ENCODE peak calls at places on chromosomes 3 and 15, in eight cellular contexts. N, D, O, J, L, Z, V and K are unnamed samples.

GRCh38 chr3:18501679-18502343 is 76.7 kb upstream of the SATB1 start:
- DNase-seq in N (no peak), D (no peak), O (no peak), J (no peak), L (no peak), Z (no peak), V (no peak), K (no peak)

GRCh38 chr15:24684313-24684712 is 8.7 kb downstream of the NPAP1 start:
- DNase-seq in N (no peak), D (no peak), O (no peak), J (no peak), L (no peak), Z (no peak), V (no peak), K (no peak)

GRCh38 chr15:28002136-28002861 is 96.8 kb downstream of the OCA2 start:
- DNase-seq in N (no peak), D (no peak), O (no peak), J (no peak), L (no peak), Z (no peak), V (no peak), K (no peak)

GRCh38 chr3:132538072-132538471 is 59.0 kb upstream of the ACKR4 start:
- DNase-seq in N (no peak), D (no peak), O (no peak), J (no peak), L (no peak), Z (no peak), V (no peak), K (no peak)

GRCh38 chr3:12584091-12584490 is 27.2 kb downstream of the MKRN2 start:
- DNase-seq in N (no peak), D (no peak), O (no peak), J (no peak), L (no peak), Z (no peak), V (no peak), K (no peak)

GRCh38 chr15:70323111-70323851 is 225.6 kb upstream of the TLE3 start:
- DNase-seq in N (peak), D (no peak), O (no peak), J (peak), L (peak), Z (no peak), V (no peak), K (no peak)

GRCh38 chr3:33417051-33417673 is 23.0 kb downstream of the UBP1 start:
- DNase-seq in N (no peak), D (no peak), O (no peak), J (no peak), L (no peak), Z (no peak), V (no peak), K (no peak)

GRCh38 chr3:59566481-59566975 is 516.7 kb upstream of the CFAP20DC start:
- DNase-seq in N (no peak), D (no peak), O (no peak), J (no peak), L (no peak), Z (no peak), V (no peak), K (no peak)

GRCh38 chr3:63351159-63352007 is 73.3 kb downstream of the SYNPR start:
- DNase-seq in N (peak), D (no peak), O (peak), J (no peak), L (peak), Z (no peak), V (peak), K (no peak)

GRCh38 chr3:8607285-8608040 is 37.1 kb downstream of the SSUH2 start:
- DNase-seq in N (peak), D (no peak), O (no peak), J (peak), L (peak), Z (peak), V (no peak), K (no peak)

GRCh38 chr3:120450261-120450913 is 405 bp downstream of the FSTL1 start:
- DNase-seq in N (peak), D (no peak), O (no peak), J (peak), L (no peak), Z (peak), V (peak), K (peak)

GRCh38 chr15:38049876-38050275 is 115.4 kb downstream of the TMCO5A start:
- DNase-seq in N (no peak), D (no peak), O (no peak), J (no peak), L (no peak), Z (no peak), V (no peak), K (no peak)

GRCh38 chr3:160253298-160253697 is 28.1 kb downstream of the C3orf80 start:
- DNase-seq in N (no peak), D (no peak), O (no peak), J (no peak), L (no peak), Z (no peak), V (no peak), K (no peak)

GRCh38 chr3:100106094-100106493 is 8.2 kb downstream of the FILIP1L start:
- DNase-seq in N (no peak), D (no peak), O (peak), J (no peak), L (no peak), Z (no peak), V (no peak), K (no peak)

GRCh38 chr15:69748131-69748530 is 295.5 kb downstream of the RPLP1 start:
- DNase-seq in N (no peak), D (no peak), O (no peak), J (no peak), L (no peak), Z (no peak), V (no peak), K (no peak)

GRCh38 chr3:53259427-53260259 is 3.8 kb upstream of the TKT start:
- DNase-seq in N (peak), D (no peak), O (no peak), J (no peak), L (peak), Z (no peak), V (no peak), K (no peak)

GRCh38 chr3:49469037-49469875 is 811 bp upstream of the DAG1 start:
- DNase-seq in N (peak), D (no peak), O (no peak), J (peak), L (peak), Z (peak), V (peak), K (no peak)

GRCh38 chr15:88274534-88275460 is 18.3 kb upstream of the NTRK3 start:
- DNase-seq in N (peak), D (peak), O (peak), J (peak), L (peak), Z (peak), V (peak), K (peak)

GRCh38 chr3:127964053-127964452 is 49.0 kb downstream of the KBTBD12 start:
- DNase-seq in N (no peak), D (no peak), O (no peak), J (no peak), L (no peak), Z (no peak), V (no peak), K (no peak)

GRCh38 chr3:143235614-143236204 is 116.1 kb downstream of the CHST2 start:
- DNase-seq in N (no peak), D (no peak), O (no peak), J (no peak), L (no peak), Z (no peak), V (no peak), K (no peak)

GRCh38 chr3:107212709-107213664 is 164.3 kb upstream of the CCDC54 start:
- DNase-seq in N (no peak), D (no peak), O (no peak), J (no peak), L (no peak), Z (no peak), V (no peak), K (no peak)

GRCh38 chr3:5181479-5182141 is 5.9 kb upstream of the EDEM1 start:
- DNase-seq in N (no peak), D (no peak), O (peak), J (no peak), L (no peak), Z (no peak), V (no peak), K (no peak)